ENCODE peak calls at places on chromosome 14, in nine cellular contexts. N, Q, Y, T, P, D, V, F and R are unnamed samples.

GRCh38 chr14:34699873-34700621 is 14.3 kb downstream of the CFL2 start:
- DNase-seq in T (peak), Q (peak), F (peak), Y (no peak), V (no peak), N (no peak), P (no peak), D (no peak), R (peak)

GRCh38 chr14:38309522-38310262 is 53.8 kb upstream of the CLEC14A start:
- DNase-seq in N (no peak), V (no peak), F (no peak), Q (no peak), P (no peak), Y (no peak), D (peak), T (peak), R (peak)

GRCh38 chr14:20412876-20413784 is at the start of gene TEP1:
- DNase-seq in F (peak), N (peak), Q (peak), D (peak), P (peak), T (peak), Y (peak), V (peak), R (peak)

GRCh38 chr14:61102549-61103466 is 121.8 kb downstream of the SLC38A6 start:
- DNase-seq in N (no peak), V (no peak), Q (no peak), P (no peak), Y (no peak), T (no peak), D (no peak), F (no peak), R (no peak)

GRCh38 chr14:22685467-22685866 is 41.3 kb upstream of the OR6J1 start:
- DNase-seq in Y (no peak), N (no peak), P (no peak), Q (no peak), F (no peak), T (no peak), D (no peak), V (no peak), R (no peak)

GRCh38 chr14:25833341-25834121 is 764.3 kb downstream of the NOVA1 start:
- DNase-seq in Y (peak), T (peak), Q (peak), P (no peak), F (peak), D (no peak), V (no peak), N (no peak), R (peak)

GRCh38 chr14:83940253-83940652 is 1589.7 kb upstream of the FLRT2 start:
- DNase-seq in F (no peak), Q (peak), N (no peak), T (peak), Y (no peak), D (no peak), V (no peak), P (no peak), R (no peak)

GRCh38 chr14:81400202-81400678 is at the start of gene STON2:
- DNase-seq in V (no peak), F (peak), Q (peak), Y (peak), T (peak), D (no peak), N (no peak), P (peak), R (peak)

GRCh38 chr14:33676135-33676566 is 274.7 kb downstream of the EGLN3 start:
- DNase-seq in N (peak), T (peak), P (peak), Q (peak), Y (peak), V (no peak), D (peak), F (peak), R (peak)

GRCh38 chr14:97634786-97635185 is 837.6 kb downstream of the VRK1 start:
- DNase-seq in Y (no peak), P (no peak), N (no peak), Q (no peak), D (no peak), V (no peak), F (peak), T (no peak), R (no peak)

GRCh38 chr14:46940600-46940999 is 289.0 kb upstream of the RPL10L start:
- DNase-seq in Q (no peak), Y (no peak), P (no peak), F (no peak), N (no peak), D (no peak), T (no peak), V (no peak), R (no peak)

GRCh38 chr14:68939893-68940613 is 39.0 kb downstream of the ACTN1 start:
- DNase-seq in D (peak), V (no peak), F (peak), Q (peak), T (peak), P (peak), Y (no peak), N (peak), R (peak)

GRCh38 chr14:72434856-72435255 is 459.0 kb downstream of the DPF3 start:
- DNase-seq in Y (no peak), F (no peak), N (no peak), T (no peak), P (no peak), D (no peak), V (no peak), Q (no peak), R (no peak)

GRCh38 chr14:52703225-52703624 is 3.8 kb upstream of the PSMC6 start:
- DNase-seq in V (no peak), Y (no peak), D (no peak), N (no peak), Q (peak), F (peak), P (no peak), T (peak), R (peak)

GRCh38 chr14:83096092-83096491 is 1562.4 kb upstream of the SEL1L start:
- DNase-seq in T (no peak), F (no peak), P (no peak), Q (peak), V (no peak), D (no peak), Y (no peak), N (no peak), R (no peak)

GRCh38 chr14:97266653-97267052 is 469.5 kb downstream of the VRK1 start:
- DNase-seq in N (no peak), P (no peak), Q (no peak), V (no peak), T (no peak), D (no peak), F (peak), Y (no peak), R (no peak)

GRCh38 chr14:85532981-85533820 is 3.3 kb downstream of the FLRT2 start:
- DNase-seq in T (peak), F (peak), Y (no peak), V (peak), Q (peak), P (peak), D (peak), N (peak), R (peak)

GRCh38 chr14:68685419-68686211 is 107.3 kb downstream of the ZFP36L1 start:
- DNase-seq in N (no peak), D (peak), P (no peak), Q (peak), T (peak), Y (peak), V (no peak), F (peak), R (peak)

GRCh38 chr14:93306844-93307243 is 26.0 kb downstream of the BTBD7 start:
- DNase-seq in N (no peak), D (no peak), P (no peak), Q (no peak), F (no peak), T (no peak), V (no peak), Y (no peak), R (no peak)

GRCh38 chr14:68399971-68400370 is 392.9 kb downstream of the ZFP36L1 start:
- DNase-seq in T (no peak), D (no peak), Q (no peak), P (no peak), Y (no peak), F (no peak), N (no peak), V (no peak), R (no peak)

GRCh38 chr14:68695326-68695768 is 97.5 kb downstream of the ZFP36L1 start:
- DNase-seq in Y (no peak), T (peak), N (no peak), V (peak), D (no peak), F (peak), P (no peak), Q (peak), R (peak)

GRCh38 chr14:106562451-106562850 is 1036.1 kb downstream of the TMEM121 start:
- DNase-seq in V (no peak), Y (no peak), D (no peak), T (no peak), N (no peak), Q (no peak), P (no peak), F (no peak), R (no peak)

GRCh38 chr14:53894456-53894855 is 62.2 kb downstream of the BMP4 start:
- DNase-seq in N (no peak), Q (peak), P (no peak), V (no peak), Y (peak), D (no peak), T (peak), F (peak), R (peak)

GRCh38 chr14:102370305-102370809 is 7.6 kb downstream of the TECPR2 start:
- DNase-seq in D (no peak), Y (no peak), Q (no peak), V (no peak), F (peak), T (peak), P (no peak), N (no peak), R (peak)

GRCh38 chr14:36028665-36029064 is 147.9 kb downstream of the PTCSC3 start:
- DNase-seq in F (no peak), Q (no peak), Y (no peak), D (no peak), V (no peak), T (no peak), P (no peak), N (no peak), R (no peak)

GRCh38 chr14:74867673-74868072 is 8.3 kb downstream of the PROX2 start:
- DNase-seq in Y (no peak), D (peak), F (no peak), P (peak), N (no peak), V (no peak), T (peak), Q (no peak), R (peak)

GRCh38 chr14:51546099-51546498 is 105.6 kb upstream of the FRMD6 start:
- DNase-seq in F (no peak), V (no peak), D (no peak), P (no peak), N (no peak), Y (no peak), T (no peak), Q (no peak), R (no peak)

GRCh38 chr14:85572845-85573244 is 42.9 kb downstream of the FLRT2 start:
- DNase-seq in P (no peak), V (no peak), F (peak), Q (peak), T (peak), N (no peak), Y (no peak), D (no peak), R (peak)

GRCh38 chr14:49463146-49463545 is 123.0 kb downstream of the RPS29 start:
- DNase-seq in Q (no peak), D (no peak), T (no peak), N (no peak), V (no peak), P (no peak), Y (no peak), F (no peak), R (no peak)

GRCh38 chr14:51828017-51828797 is 32.2 kb upstream of the GNG2 start:
- DNase-seq in N (no peak), P (no peak), T (peak), F (peak), Q (peak), V (no peak), Y (no peak), D (peak), R (peak)

GRCh38 chr14:35890308-35890707 is 64.2 kb downstream of the BRMS1L start:
- DNase-seq in D (no peak), T (no peak), P (no peak), N (no peak), Y (no peak), Q (no peak), F (no peak), V (no peak), R (no peak)

GRCh38 chr14:61342486-61342885 is 21.1 kb downstream of the PRKCH start:
- DNase-seq in Q (no peak), V (no peak), D (peak), F (no peak), N (no peak), Y (no peak), P (no peak), T (no peak), R (no peak)

GRCh38 chr14:52080817-52081755 is 12.2 kb upstream of the NID2 start:
- DNase-seq in Q (peak), T (peak), N (no peak), Y (no peak), V (no peak), F (peak), D (no peak), P (no peak), R (peak)

GRCh38 chr14:97916669-97917068 is 1119.5 kb downstream of the VRK1 start:
- DNase-seq in Q (no peak), Y (no peak), D (no peak), V (no peak), N (no peak), F (no peak), T (no peak), P (no peak), R (no peak)

GRCh38 chr14:63857467-63858030 is 4.7 kb downstream of the SYNE2 start:
- DNase-seq in D (no peak), P (no peak), V (no peak), F (peak), Y (no peak), N (no peak), Q (no peak), T (no peak), R (no peak)

GRCh38 chr14:90424686-90425255 is 27.9 kb downstream of the CALM1 start:
- DNase-seq in P (no peak), V (no peak), Y (no peak), D (no peak), F (no peak), T (no peak), N (no peak), Q (no peak), R (no peak)

GRCh38 chr14:80847093-80847492 is 94.4 kb downstream of the CEP128 start:
- DNase-seq in Y (no peak), P (no peak), V (no peak), Q (no peak), D (no peak), N (no peak), T (no peak), F (no peak), R (no peak)

GRCh38 chr14:96117101-96117897 is 78.1 kb downstream of the C14orf132 start:
- DNase-seq in Y (no peak), D (no peak), Q (no peak), N (no peak), T (no peak), V (no peak), F (peak), P (no peak), R (no peak)
- TF ChIP-seq CTCF in Y (no peak), D (no peak), Q (peak), N (no peak), T (no peak), V (no peak), F (no peak), P (no peak), R (no peak)

GRCh38 chr14:104341532-104342434 is 203.4 kb downstream of the KIF26A start:
- DNase-seq in D (peak), N (peak), F (no peak), V (peak), P (no peak), T (peak), Q (no peak), Y (peak), R (peak)
- TF ChIP-seq CTCF in D (peak), N (peak), F (no peak), V (peak), P (peak), T (no peak), Q (no peak), Y (peak), R (no peak)

GRCh38 chr14:59882957-59883356 is 12.4 kb upstream of the RTN1 start:
- DNase-seq in Y (no peak), D (no peak), Q (no peak), V (no peak), F (peak), N (no peak), T (peak), P (no peak), R (no peak)
- TF ChIP-seq CTCF in Y (peak), D (no peak), Q (peak), V (no peak), F (peak), N (no peak), T (peak), P (no peak), R (peak)

DNA sequence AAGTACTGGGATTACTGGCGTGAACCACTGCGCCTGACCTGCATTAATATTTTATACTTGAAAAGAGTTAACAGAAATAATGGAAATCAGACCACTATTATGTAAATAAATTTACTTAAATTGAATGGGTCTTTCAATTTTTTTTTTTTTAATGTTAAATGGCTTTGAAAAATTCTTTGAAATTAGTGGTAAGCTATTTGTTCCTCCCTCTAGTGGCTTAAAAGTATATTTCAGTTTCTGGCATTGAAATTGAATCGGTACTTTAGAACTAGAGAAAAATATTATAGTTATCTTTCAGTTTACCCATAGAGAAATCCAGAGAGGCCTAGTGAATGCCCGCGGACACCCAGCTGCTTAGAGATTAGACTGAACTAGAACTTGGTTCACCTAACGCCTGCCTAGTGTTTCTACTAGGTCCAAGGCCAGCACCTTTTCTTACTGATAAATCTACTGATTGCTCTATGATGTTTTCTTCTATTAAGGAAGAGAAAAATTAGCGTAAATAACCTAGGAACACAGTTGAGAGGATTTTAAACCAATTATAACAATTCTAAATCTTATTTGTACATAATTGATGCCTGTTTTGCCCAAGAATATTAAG is 106.5 kb downstream of the EML1 start:
- DNase-seq in F (peak), N (no peak), D (no peak), Y (peak), P (no peak), Q (peak), T (peak), V (no peak), R (peak)
- TF ChIP-seq CTCF in F (peak), N (peak), D (peak), Y (peak), P (peak), Q (peak), T (peak), V (no peak), R (peak)

DNA sequence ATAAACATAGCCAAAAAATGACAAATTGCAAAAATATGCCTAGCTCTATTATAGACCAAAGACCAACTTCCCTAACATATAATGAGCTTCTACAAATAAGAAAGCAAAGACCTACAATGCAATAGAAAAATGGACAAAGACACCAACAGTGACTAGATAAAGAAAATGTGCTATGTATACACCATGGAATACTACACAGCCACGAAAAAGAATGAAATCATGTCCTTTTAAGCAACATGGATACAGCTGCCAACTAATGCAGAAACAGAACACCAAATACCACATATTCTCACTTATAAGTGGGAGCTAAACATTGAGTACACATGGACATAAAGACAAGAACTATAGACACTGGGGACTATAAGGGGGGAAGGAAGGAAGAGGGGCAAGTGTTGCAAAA is 10.9 kb upstream of the PCNX1 start:
- DNase-seq in T (no peak), D (no peak), P (no peak), Q (no peak), N (no peak), V (no peak), Y (no peak), F (no peak), R (no peak)
- TF ChIP-seq CTCF in T (no peak), D (no peak), P (no peak), Q (no peak), N (no peak), V (no peak), Y (no peak), F (no peak), R (no peak)

DNA sequence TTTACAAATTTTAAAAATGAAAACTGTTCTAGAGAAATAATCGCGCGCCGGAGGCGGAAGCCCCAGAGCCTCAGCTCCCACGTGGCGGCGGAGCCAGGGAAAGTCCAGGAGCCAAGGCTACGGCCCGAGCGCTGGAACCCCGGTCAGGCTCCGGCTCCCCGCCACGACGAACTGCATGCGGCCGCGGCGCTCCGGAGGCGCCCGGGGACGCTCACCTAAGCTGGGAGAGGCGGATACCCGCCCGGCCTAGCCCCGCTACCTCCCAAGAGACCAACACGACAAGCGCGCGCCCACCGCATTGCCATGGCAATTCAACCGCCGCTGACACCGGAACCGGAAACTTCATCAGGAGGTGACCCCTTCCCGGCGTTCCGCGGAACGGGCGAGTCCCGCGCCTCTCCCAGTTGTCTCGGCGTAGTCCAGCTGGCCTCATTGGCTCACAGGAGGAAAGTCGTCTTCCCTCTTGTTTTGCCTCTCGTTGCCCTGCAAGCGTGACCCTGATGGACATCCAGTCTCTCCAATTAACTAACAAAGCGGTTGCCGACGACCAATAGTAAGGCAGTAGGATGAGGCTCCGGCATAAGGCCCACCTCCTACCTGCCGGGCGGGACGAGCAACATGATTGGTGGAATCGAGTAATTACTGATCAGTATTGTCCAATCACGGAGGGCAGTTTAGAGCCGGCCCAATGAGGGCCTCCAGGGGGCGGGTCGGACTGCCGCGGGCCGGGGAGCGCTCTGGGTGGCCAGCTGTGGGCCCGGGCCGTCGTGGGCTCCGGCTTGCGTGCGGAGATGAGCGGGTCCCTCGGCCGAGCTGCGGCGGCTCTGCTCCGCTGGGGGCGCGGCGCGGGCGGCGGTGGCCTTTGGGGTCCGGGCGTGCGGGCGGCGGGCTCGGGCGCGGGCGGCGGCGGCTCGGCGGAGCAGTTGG is at the start of gene GLRX5:
- DNase-seq in F (peak), D (peak), Q (peak), P (peak), Y (peak), N (peak), V (peak), T (peak), R (peak)
- TF ChIP-seq CTCF in F (no peak), D (no peak), Q (no peak), P (no peak), Y (no peak), N (no peak), V (no peak), T (no peak), R (no peak)

DNA sequence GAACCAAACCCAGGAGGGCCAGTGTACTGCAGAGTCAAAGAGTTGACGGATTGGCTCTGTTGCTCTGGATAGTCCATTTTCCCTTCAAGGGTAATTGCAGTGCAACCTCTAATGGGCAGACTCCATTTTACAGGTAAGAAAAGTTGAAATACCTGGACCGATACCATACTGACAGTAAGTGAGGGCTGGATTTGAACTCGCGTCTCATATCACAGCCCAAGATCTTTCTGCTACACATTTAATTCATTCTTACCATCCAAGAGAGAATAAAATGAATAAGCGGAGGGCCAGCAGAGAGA is 356 bp upstream of the ZC3H14 start:
- DNase-seq in N (no peak), V (no peak), Y (no peak), T (no peak), P (no peak), F (no peak), Q (no peak), D (no peak), R (no peak)
- TF ChIP-seq CTCF in N (no peak), V (no peak), Y (no peak), T (no peak), P (no peak), F (no peak), Q (no peak), D (no peak), R (no peak)

GRCh38 chr14:77151918-77152588 is 10.5 kb upstream of the ZDHHC22 start:
- DNase-seq in P (no peak), V (no peak), F (peak), Q (peak), D (no peak), Y (peak), T (peak), N (no peak), R (peak)
- TF ChIP-seq CTCF in P (no peak), V (no peak), F (peak), Q (no peak), D (no peak), Y (no peak), T (peak), N (peak), R (peak)